ENCODE peak calls at places on chromosomes 1 and 21, in eight cellular contexts. One of them, this sample, is unnamed.
A peak's percentile ranks its signal among the peaks of the same experiment; 100 is the strongest.

GRCh38 chr1:17653728-17654351 is 101.3 kb upstream of the ACTL8 start:
- DNase-seq in type B pancreatic cell: peak; percentile 79
- DNase-seq in PC-3: peak; percentile 58
- DNase-seq in foreskin melanocyte: no peak
- DNase-seq in midbrain: peak; percentile 71
- DNase-seq in stimulated activated CD4-positive, alpha-beta T cell treated with anti-CD3 and anti-CD28 coated beads, Interleukin-1b, Interleukin-23, amount 100 ng/mL, for 24 hours: no peak
- DNase-seq in ovary: peak; percentile 47
- DNase-seq in lower leg skin: no peak
- DNase-seq in this sample: no peak

GRCh38 chr21:28832013-28832714 is 160.5 kb downstream of the LTN1 start:
- DNase-seq in midbrain: no peak
- DNase-seq in stimulated activated CD4-positive, alpha-beta T cell treated with anti-CD3 and anti-CD28 coated beads, Interleukin-1b, Interleukin-23, amount 100 ng/mL, for 24 hours: no peak
- DNase-seq in foreskin melanocyte: peak; percentile 38
- DNase-seq in PC-3: peak; percentile 83
- DNase-seq in lower leg skin: no peak
- DNase-seq in type B pancreatic cell: no peak
- DNase-seq in ovary: no peak
- DNase-seq in this sample: no peak

GRCh38 chr1:85656256-85656655 is 52.0 kb downstream of the ZNHIT6 start:
- DNase-seq in stimulated activated CD4-positive, alpha-beta T cell treated with anti-CD3 and anti-CD28 coated beads, Interleukin-1b, Interleukin-23, amount 100 ng/mL, for 24 hours: no peak
- DNase-seq in midbrain: no peak
- DNase-seq in type B pancreatic cell: no peak
- DNase-seq in PC-3: peak; percentile 53
- DNase-seq in lower leg skin: no peak
- DNase-seq in ovary: no peak
- DNase-seq in foreskin melanocyte: no peak
- DNase-seq in this sample: no peak

GRCh38 chr1:116826818-116827606 is 72.8 kb downstream of the CD2 start:
- DNase-seq in ovary: no peak
- DNase-seq in type B pancreatic cell: no peak
- DNase-seq in lower leg skin: no peak
- DNase-seq in midbrain: no peak
- DNase-seq in stimulated activated CD4-positive, alpha-beta T cell treated with anti-CD3 and anti-CD28 coated beads, Interleukin-1b, Interleukin-23, amount 100 ng/mL, for 24 hours: peak; percentile 46
- DNase-seq in PC-3: peak; percentile 65
- DNase-seq in foreskin melanocyte: peak; percentile 10
- DNase-seq in this sample: no peak

GRCh38 chr1:192905049-192905448 is 96.2 kb downstream of the RGS2 start:
- DNase-seq in foreskin melanocyte: no peak
- DNase-seq in lower leg skin: no peak
- DNase-seq in stimulated activated CD4-positive, alpha-beta T cell treated with anti-CD3 and anti-CD28 coated beads, Interleukin-1b, Interleukin-23, amount 100 ng/mL, for 24 hours: no peak
- DNase-seq in PC-3: no peak
- DNase-seq in ovary: no peak
- DNase-seq in midbrain: no peak
- DNase-seq in type B pancreatic cell: no peak
- DNase-seq in this sample: no peak

GRCh38 chr1:21775542-21775899 is 7.4 kb downstream of the USP48 start:
- DNase-seq in foreskin melanocyte: peak; percentile 88
- DNase-seq in type B pancreatic cell: no peak
- DNase-seq in ovary: no peak
- DNase-seq in lower leg skin: peak; percentile 10
- DNase-seq in stimulated activated CD4-positive, alpha-beta T cell treated with anti-CD3 and anti-CD28 coated beads, Interleukin-1b, Interleukin-23, amount 100 ng/mL, for 24 hours: no peak
- DNase-seq in midbrain: no peak
- DNase-seq in PC-3: no peak
- DNase-seq in this sample: no peak

GRCh38 chr1:37726746-37727145 is 34.4 kb downstream of the CDCA8 start:
- DNase-seq in foreskin melanocyte: no peak
- DNase-seq in midbrain: no peak
- DNase-seq in lower leg skin: no peak
- DNase-seq in ovary: no peak
- DNase-seq in type B pancreatic cell: no peak
- DNase-seq in PC-3: no peak
- DNase-seq in stimulated activated CD4-positive, alpha-beta T cell treated with anti-CD3 and anti-CD28 coated beads, Interleukin-1b, Interleukin-23, amount 100 ng/mL, for 24 hours: no peak
- DNase-seq in this sample: no peak

GRCh38 chr1:180462099-180462498 is 40.3 kb downstream of the ACBD6 start:
- DNase-seq in PC-3: no peak
- DNase-seq in stimulated activated CD4-positive, alpha-beta T cell treated with anti-CD3 and anti-CD28 coated beads, Interleukin-1b, Interleukin-23, amount 100 ng/mL, for 24 hours: no peak
- DNase-seq in ovary: no peak
- DNase-seq in midbrain: no peak
- DNase-seq in foreskin melanocyte: no peak
- DNase-seq in lower leg skin: no peak
- DNase-seq in type B pancreatic cell: no peak
- DNase-seq in this sample: no peak

GRCh38 chr1:64986903-64987871 is 20.8 kb upstream of the JAK1 start:
- DNase-seq in type B pancreatic cell: no peak
- DNase-seq in midbrain: peak; percentile 27
- DNase-seq in lower leg skin: no peak
- DNase-seq in foreskin melanocyte: no peak
- DNase-seq in PC-3: no peak
- DNase-seq in ovary: no peak
- DNase-seq in stimulated activated CD4-positive, alpha-beta T cell treated with anti-CD3 and anti-CD28 coated beads, Interleukin-1b, Interleukin-23, amount 100 ng/mL, for 24 hours: no peak
- DNase-seq in this sample: no peak

GRCh38 chr21:29453511-29453910 is 154.8 kb downstream of the BACH1 start:
- DNase-seq in midbrain: no peak
- DNase-seq in foreskin melanocyte: no peak
- DNase-seq in stimulated activated CD4-positive, alpha-beta T cell treated with anti-CD3 and anti-CD28 coated beads, Interleukin-1b, Interleukin-23, amount 100 ng/mL, for 24 hours: no peak
- DNase-seq in PC-3: no peak
- DNase-seq in ovary: no peak
- DNase-seq in type B pancreatic cell: no peak
- DNase-seq in lower leg skin: no peak
- DNase-seq in this sample: no peak